ENCODE peak calls at places on chromosomes 3 and 15, in six cellular contexts. H, K, P, E, W and U are unnamed samples.

GRCh38 chr3:100269410-100270217 is 8.8 kb downstream of the TBC1D23 start:
- DNase-seq in H (no peak), K (peak), P (no peak), E (no peak), W (no peak), U (no peak)

GRCh38 chr3:7487763-7488162 is 626.8 kb downstream of the GRM7 start:
- DNase-seq in H (no peak), K (peak), P (no peak), E (no peak), W (no peak), U (no peak)

GRCh38 chr3:23738946-23739345 is 66.8 kb upstream of the UBE2E1 start:
- DNase-seq in H (no peak), K (peak), P (no peak), E (no peak), W (no peak), U (no peak)

GRCh38 chr15:80780416-80781221 is 1.4 kb downstream of the CEMIP start:
- DNase-seq in H (no peak), K (peak), P (peak), E (no peak), W (no peak), U (peak)

GRCh38 chr3:146557745-146558144 is 13.3 kb upstream of the PLSCR1 start:
- DNase-seq in H (no peak), K (no peak), P (no peak), E (no peak), W (no peak), U (no peak)

GRCh38 chr3:20324664-20325478 is 138.9 kb upstream of the SGO1 start:
- DNase-seq in H (no peak), K (no peak), P (no peak), E (no peak), W (no peak), U (no peak)

GRCh38 chr3:138438896-138439295 is 4.5 kb downstream of the ESYT3 start:
- DNase-seq in H (no peak), K (no peak), P (no peak), E (no peak), W (no peak), U (no peak)

GRCh38 chr15:68694111-68694510 is 115.3 kb downstream of the CORO2B start:
- DNase-seq in H (no peak), K (no peak), P (no peak), E (no peak), W (no peak), U (no peak)

GRCh38 chr15:94234300-94234699 is 2.9 kb downstream of the MCTP2 start:
- DNase-seq in H (no peak), K (peak), P (peak), E (no peak), W (no peak), U (no peak)

GRCh38 chr15:93165737-93166136 is 76.7 kb upstream of the RGMA start:
- DNase-seq in H (no peak), K (no peak), P (no peak), E (no peak), W (no peak), U (no peak)

GRCh38 chr3:72229952-72230351 is 445.0 kb upstream of the PROK2 start:
- DNase-seq in H (no peak), K (no peak), P (no peak), E (no peak), W (no peak), U (no peak)

GRCh38 chr15:48823237-48823636 is 12.4 kb upstream of the CEP152 start:
- DNase-seq in H (no peak), K (peak), P (no peak), E (no peak), W (no peak), U (no peak)

GRCh38 chr15:74648051-74648622 is 32.5 kb downstream of the CLK3 start:
- DNase-seq in H (no peak), K (no peak), P (no peak), E (no peak), W (no peak), U (no peak)

GRCh38 chr3:129533406-129533805 is 5.0 kb downstream of the RHO start:
- DNase-seq in H (no peak), K (no peak), P (no peak), E (no peak), W (no peak), U (no peak)

GRCh38 chr3:134326760-134327593 is 47.3 kb downstream of the AMOTL2 start:
- DNase-seq in H (no peak), K (peak), P (no peak), E (no peak), W (no peak), U (no peak)

GRCh38 chr3:37183375-37183831 is 9.0 kb upstream of the LRRFIP2 start:
- DNase-seq in H (no peak), K (peak), P (no peak), E (no peak), W (no peak), U (no peak)

GRCh38 chr15:67736810-67737209 is 88.5 kb upstream of the SKOR1 start:
- DNase-seq in H (no peak), K (no peak), P (no peak), E (no peak), W (no peak), U (no peak)

GRCh38 chr15:98785796-98786581 is 137.7 kb downstream of the IGF1R start:
- DNase-seq in H (no peak), K (no peak), P (no peak), E (no peak), W (no peak), U (no peak)

GRCh38 chr15:43105077-43105769 is 615 bp downstream of the UBR1 start:
- DNase-seq in H (peak), K (no peak), P (peak), E (peak), W (no peak), U (no peak)

GRCh38 chr3:74582982-74583381 is 31.5 kb downstream of the CNTN3 start:
- DNase-seq in H (no peak), K (no peak), P (no peak), E (no peak), W (no peak), U (no peak)

GRCh38 chr3:167166594-167167253 is 213.4 kb downstream of the ZBBX start:
- DNase-seq in H (no peak), K (no peak), P (no peak), E (no peak), W (no peak), U (no peak)

GRCh38 chr15:74835312-74835823 is 7.6 kb downstream of the ULK3 start:
- DNase-seq in H (no peak), K (peak), P (peak), E (no peak), W (no peak), U (peak)

GRCh38 chr3:115388166-115388565 is 235.1 kb upstream of the GAP43 start:
- DNase-seq in H (no peak), K (peak), P (no peak), E (no peak), W (no peak), U (no peak)

GRCh38 chr3:127170794-127171193 is 22.1 kb upstream of the PRR23E start:
- DNase-seq in H (peak), K (peak), P (no peak), E (peak), W (no peak), U (no peak)

GRCh38 chr3:141289228-141289772 is 57.7 kb downstream of the PXYLP1 start:
- DNase-seq in H (no peak), K (no peak), P (no peak), E (no peak), W (no peak), U (no peak)

GRCh38 chr3:61601831-61602230 is 40.5 kb downstream of the PTPRG start:
- DNase-seq in H (no peak), K (no peak), P (no peak), E (no peak), W (no peak), U (no peak)

GRCh38 chr15:74042603-74043424 is 39.5 kb downstream of the GOLGA6A start:
- DNase-seq in H (no peak), K (no peak), P (no peak), E (no peak), W (no peak), U (no peak)